ENCODE peak calls at places on chromosomes 6 and 20, in ten cellular contexts. L is mesenchymal stem cell; P is mesendoderm; H is HCT116; D is naive thymus-derived CD4-positive, alpha-beta T cell; F is PC-3; T is MM.1S; Q is heart left ventricle; K is CD8-positive, alpha-beta T cell; W is testis. M is an unnamed sample. For H3K27me3, the result is how much of the 10 kb centered on the place peaks cover.

GRCh38 chr6:31087494-31088089 is 24.8 kb downstream of the C6orf15 start:
- DNase-seq in L (peak), P (peak), H (peak), D (peak), F (peak), T (peak), Q (peak), K (peak), W (peak), M (peak)

GRCh38 chr6:163539101-163539762 is 124.7 kb downstream of the QKI start:
- DNase-seq in L (no peak), P (no peak), H (no peak), D (no peak), F (no peak), T (no peak), Q (no peak), K (no peak), W (no peak), M (no peak)

GRCh38 chr6:41694815-41695536 is 40.4 kb downstream of the TFEB start:
- DNase-seq in L (no peak), P (no peak), H (no peak), D (no peak), F (peak), T (no peak), Q (peak), K (no peak), W (no peak), M (no peak)

GRCh38 chr6:163860194-163861081 is 445.9 kb downstream of the QKI start:
- DNase-seq in L (peak), P (no peak), H (no peak), D (no peak), F (no peak), T (no peak), Q (no peak), K (no peak), W (no peak), M (peak)

GRCh38 chr6:154447929-154448328 is 62.6 kb downstream of the CNKSR3 start:
- DNase-seq in L (peak), P (no peak), H (no peak), D (no peak), F (no peak), T (no peak), Q (no peak), K (no peak), W (no peak), M (no peak)

GRCh38 chr20:3815703-3816315 is 4.5 kb upstream of the AP5S1 start:
- DNase-seq in L (no peak), P (no peak), H (no peak), D (no peak), F (no peak), T (no peak), Q (no peak), K (no peak), W (no peak), M (no peak)

GRCh38 chr6:169165031-169165430 is 88.6 kb downstream of the THBS2 start:
- DNase-seq in L (no peak), P (no peak), H (no peak), D (no peak), F (no peak), T (no peak), Q (no peak), K (no peak), W (no peak), M (no peak)

GRCh38 chr6:163335671-163336545 is 78.6 kb upstream of the QKI start:
- DNase-seq in L (no peak), P (peak), H (no peak), D (no peak), F (no peak), T (no peak), Q (peak), K (no peak), W (peak), M (no peak)

GRCh38 chr20:31603822-31604566 is 1.1 kb upstream of the ID1 start:
- DNase-seq in L (peak), P (peak), H (peak), D (peak), F (peak), T (peak), Q (peak), K (peak), W (peak), M (peak)

GRCh38 chr6:134551245-134551960 is 233.5 kb upstream of the SGK1 start:
- DNase-seq in L (peak), P (peak), H (no peak), D (no peak), F (peak), T (no peak), Q (no peak), K (no peak), W (no peak), M (no peak)

GRCh38 chr6:128532827-128533226 is 12.4 kb upstream of the PTPRK start:
- DNase-seq in L (no peak), P (no peak), H (no peak), D (no peak), F (peak), T (no peak), Q (no peak), K (no peak), W (no peak), M (no peak)

GRCh38 chr20:50215101-50215500 is 24.5 kb downstream of the CEBPB start:
- DNase-seq in L (peak), P (no peak), H (no peak), D (no peak), F (no peak), T (no peak), Q (no peak), K (no peak), W (no peak), M (no peak)

GRCh38 chr6:144756469-144756868 is 471.3 kb downstream of the UTRN start:
- DNase-seq in L (no peak), P (no peak), H (no peak), D (no peak), F (no peak), T (no peak), Q (no peak), K (no peak), W (no peak), M (no peak)

GRCh38 chr20:41169791-41170351 is 32.5 kb downstream of the PLCG1 start:
- DNase-seq in L (peak), P (no peak), H (no peak), D (no peak), F (peak), T (no peak), Q (peak), K (no peak), W (no peak), M (no peak)

GRCh38 chr20:50987493-50988210 is 29.0 kb downstream of the MOCS3 start:
- DNase-seq in L (peak), P (peak), H (peak), D (peak), F (peak), T (peak), Q (no peak), K (peak), W (peak), M (peak)

GRCh38 chr6:107061125-107062020 is 33.4 kb downstream of the MTRES1 start:
- DNase-seq in L (peak), P (peak), H (no peak), D (no peak), F (no peak), T (peak), Q (no peak), K (no peak), W (no peak), M (no peak)

GRCh38 chr20:5402903-5403531 is 86.3 kb upstream of the PROKR2 start:
- DNase-seq in L (peak), P (peak), H (no peak), D (no peak), F (peak), T (peak), Q (no peak), K (no peak), W (peak), M (peak)

GRCh38 chr6:108528878-108529277 is 31.8 kb upstream of the FOXO3 start:
- DNase-seq in L (no peak), P (no peak), H (no peak), D (no peak), F (no peak), T (no peak), Q (no peak), K (no peak), W (no peak), M (no peak)

GRCh38 chr20:57819981-57820380 is 110.2 kb upstream of the PMEPA1 start:
- DNase-seq in L (no peak), P (no peak), H (no peak), D (no peak), F (no peak), T (no peak), Q (no peak), K (no peak), W (no peak), M (no peak)

GRCh38 chr6:83824388-83824801 is 28.8 kb upstream of the RIPPLY2 start:
- DNase-seq in L (peak), P (peak), H (no peak), D (no peak), F (peak), T (no peak), Q (no peak), K (no peak), W (no peak), M (no peak)

GRCh38 chr6:6622557-6622956 is 34.0 kb downstream of the LY86 start:
- DNase-seq in L (no peak), P (no peak), H (no peak), D (no peak), F (no peak), T (no peak), Q (no peak), K (no peak), W (no peak), M (no peak)

GRCh38 chr6:134342972-134343371 is 25.1 kb upstream of the SGK1 start:
- DNase-seq in L (no peak), P (no peak), H (no peak), D (no peak), F (no peak), T (no peak), Q (peak), K (no peak), W (no peak), M (no peak)

GRCh38 chr20:51313275-51313898 is 229.1 kb downstream of the NFATC2 start:
- DNase-seq in L (no peak), P (no peak), H (no peak), D (no peak), F (peak), T (no peak), Q (no peak), K (no peak), W (no peak), M (no peak)

GRCh38 chr20:3740600-3741301 is 8.3 kb downstream of the HSPA12B start:
- DNase-seq in L (no peak), P (no peak), H (no peak), D (no peak), F (no peak), T (no peak), Q (peak), K (no peak), W (no peak), M (no peak)

GRCh38 chr20:226958-227357 is at the start of gene DEFB129:
- DNase-seq in L (no peak), P (no peak), H (no peak), D (no peak), F (no peak), T (no peak), Q (no peak), K (no peak), W (no peak), M (no peak)
- H3K27me3 ChIP-seq in L (under half), P (under half), H (under half), D (under half), F (under half), T (under half), Q (under half), K (under half), W (under half), M (under half)

DNA sequence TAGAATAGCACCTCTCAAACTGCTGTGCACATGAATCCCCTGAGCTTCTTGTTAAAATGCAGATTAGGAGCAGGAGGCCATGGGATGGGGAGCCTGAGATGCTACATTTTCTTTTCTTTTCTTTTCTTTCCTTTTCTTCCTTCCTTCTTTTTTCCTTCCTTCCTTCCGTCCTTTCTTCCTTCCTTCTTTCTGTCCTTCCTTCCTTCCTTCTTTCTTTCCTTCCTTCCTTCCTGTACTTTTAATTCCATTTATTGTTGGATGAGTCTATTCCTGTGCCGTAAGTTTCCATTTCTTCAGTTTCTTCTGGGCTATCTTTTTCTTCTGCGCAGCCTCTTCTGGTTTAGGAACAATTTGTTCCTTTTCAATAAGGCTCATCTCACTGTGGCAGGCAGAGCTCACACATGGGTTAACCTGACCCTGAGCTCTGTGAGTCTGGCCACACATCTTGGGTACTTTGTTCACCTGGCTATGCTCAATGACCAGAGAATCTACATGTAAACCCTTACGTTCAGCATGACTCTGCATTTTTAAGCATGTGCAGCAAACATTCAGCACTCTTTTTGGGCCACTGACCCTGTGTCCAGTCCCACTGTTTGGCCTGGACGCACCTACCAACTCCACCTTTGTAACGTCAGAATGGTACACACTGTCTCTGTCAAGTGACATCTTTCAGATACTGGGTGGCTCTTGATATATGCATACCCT is 114.7 kb upstream of the INSM1 start:
- DNase-seq in L (no peak), P (no peak), H (no peak), D (no peak), F (no peak), T (no peak), Q (no peak), K (no peak), W (no peak), M (no peak)
- H3K27ac ChIP-seq in L (no peak), P (no peak), H (no peak), D (no peak), F (no peak), T (no peak), Q (no peak), K (no peak), W (no peak), M (no peak)

GRCh38 chr6:27230758-27231111 is 16.8 kb upstream of the PRSS16 start:
- DNase-seq in L (no peak), P (peak), H (peak), D (no peak), F (no peak), T (no peak), Q (no peak), K (no peak), W (no peak), M (no peak)
- H3K27me3 ChIP-seq in L (under half), P (under half), H (under half), D (under half), F (under half), T (under half), Q (under half), K (under half), W (under half), M (half or more)

DNA sequence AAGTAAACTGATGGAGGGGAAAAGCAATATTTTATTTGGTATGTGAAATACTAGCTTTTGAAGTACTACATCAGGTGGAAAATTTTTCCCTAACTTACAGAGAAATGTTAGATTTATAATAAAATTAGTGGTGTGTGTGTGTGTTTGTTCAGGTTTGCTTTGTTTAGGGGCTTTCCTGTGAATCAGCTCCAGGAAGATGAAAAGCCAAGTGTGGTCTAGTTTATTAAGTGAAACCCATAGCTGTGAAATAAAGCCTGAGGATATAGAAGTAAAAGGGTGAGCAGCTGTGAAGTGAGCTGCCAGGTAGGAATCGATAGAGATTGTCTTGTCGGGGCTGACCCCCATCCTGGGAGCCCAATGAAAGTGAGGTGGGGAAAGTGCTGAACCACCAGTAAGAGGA is 347.6 kb upstream of the IMPG1 start:
- DNase-seq in L (no peak), P (no peak), H (no peak), D (no peak), F (no peak), T (peak), Q (no peak), K (no peak), W (no peak), M (no peak)
- H3K27ac ChIP-seq in L (no peak), P (no peak), H (no peak), D (no peak), F (no peak), T (no peak), Q (no peak), K (no peak), W (no peak), M (no peak)

DNA sequence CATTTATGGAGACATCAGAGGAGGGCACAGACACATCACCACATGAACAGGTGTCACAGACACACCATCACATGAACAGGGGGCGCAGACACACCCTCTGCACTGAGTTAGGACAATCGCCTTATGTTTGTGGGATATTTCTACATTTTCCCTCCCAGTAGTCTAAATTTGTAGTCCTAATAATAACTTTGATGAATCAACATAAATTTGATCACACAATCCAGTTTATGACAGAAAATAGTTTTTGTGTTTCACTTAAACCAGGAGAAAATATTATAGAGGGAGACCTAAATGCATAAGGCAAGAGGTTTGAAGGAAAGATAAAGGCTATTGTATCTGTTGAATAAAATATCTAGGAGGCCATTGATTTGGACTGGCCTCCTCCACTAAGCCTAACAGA is 195.7 kb downstream of the GPX5 start:
- DNase-seq in L (no peak), P (no peak), H (no peak), D (no peak), F (no peak), T (no peak), Q (no peak), K (no peak), W (no peak), M (no peak)
- H3K27me3 ChIP-seq in L (under half), P (under half), H (under half), D (under half), F (under half), T (under half), Q (under half), K (under half), W (under half), M (half or more)

GRCh38 chr6:10156875-10157274 is 258.0 kb downstream of the TFAP2A start:
- DNase-seq in L (no peak), P (no peak), H (no peak), D (no peak), F (no peak), T (no peak), Q (no peak), K (no peak), W (no peak), M (no peak)

GRCh38 chr6:10149603-10150002 is 265.3 kb downstream of the TFAP2A start:
- DNase-seq in L (no peak), P (no peak), H (no peak), D (no peak), F (no peak), T (no peak), Q (no peak), K (no peak), W (no peak), M (no peak)

GRCh38 chr6:10151144-10151915 is 263.5 kb downstream of the TFAP2A start:
- DNase-seq in L (no peak), P (no peak), H (no peak), D (no peak), F (peak), T (no peak), Q (no peak), K (no peak), W (no peak), M (no peak)

GRCh38 chr6:10154251-10154650 is 260.6 kb downstream of the TFAP2A start:
- DNase-seq in L (no peak), P (no peak), H (no peak), D (no peak), F (no peak), T (no peak), Q (no peak), K (no peak), W (no peak), M (no peak)
- H3K27ac ChIP-seq in L (no peak), P (no peak), H (no peak), D (no peak), F (no peak), T (no peak), Q (no peak), K (no peak), W (no peak), M (no peak)

GRCh38 chr6:394641-395289 is 3.2 kb downstream of the IRF4 start:
- DNase-seq in L (no peak), P (no peak), H (no peak), D (no peak), F (no peak), T (no peak), Q (no peak), K (no peak), W (no peak), M (no peak)

GRCh38 chr6:397056-397455 is 5.5 kb downstream of the IRF4 start:
- DNase-seq in L (no peak), P (no peak), H (no peak), D (no peak), F (no peak), T (no peak), Q (no peak), K (no peak), W (no peak), M (no peak)

GRCh38 chr6:395432-396125 is 4.0 kb downstream of the IRF4 start:
- DNase-seq in L (no peak), P (peak), H (no peak), D (no peak), F (no peak), T (no peak), Q (no peak), K (no peak), W (no peak), M (no peak)

GRCh38 chr6:397604-398003 is 6.1 kb downstream of the IRF4 start:
- DNase-seq in L (no peak), P (no peak), H (no peak), D (no peak), F (no peak), T (peak), Q (no peak), K (no peak), W (no peak), M (no peak)

DNA sequence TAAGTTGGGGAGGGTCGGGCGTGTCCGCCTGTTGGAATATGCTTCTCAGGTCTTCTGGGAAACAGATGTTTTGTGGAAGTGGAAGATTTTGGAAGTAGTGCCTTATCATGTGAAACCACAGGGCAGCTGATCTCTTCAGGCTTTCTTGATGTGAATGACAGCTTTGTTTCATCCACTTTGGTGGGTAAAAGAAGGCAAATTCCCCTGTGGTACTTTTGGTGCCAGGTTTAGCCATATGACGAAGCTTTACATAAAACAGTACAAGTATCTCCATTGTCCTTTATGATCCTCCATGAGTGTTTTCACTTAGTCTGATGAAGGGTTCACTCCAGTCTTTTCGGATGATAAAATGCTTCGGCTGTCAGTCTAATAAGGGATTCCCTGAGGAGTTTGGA is 4.6 kb downstream of the IRF4 start:
- DNase-seq in L (no peak), P (no peak), H (no peak), D (no peak), F (no peak), T (no peak), Q (no peak), K (no peak), W (no peak), M (no peak)
- H3K27me3 ChIP-seq in L (half or more), P (under half), H (under half), D (under half), F (half or more), T (under half), Q (under half), K (under half), W (under half), M (half or more)

DNA sequence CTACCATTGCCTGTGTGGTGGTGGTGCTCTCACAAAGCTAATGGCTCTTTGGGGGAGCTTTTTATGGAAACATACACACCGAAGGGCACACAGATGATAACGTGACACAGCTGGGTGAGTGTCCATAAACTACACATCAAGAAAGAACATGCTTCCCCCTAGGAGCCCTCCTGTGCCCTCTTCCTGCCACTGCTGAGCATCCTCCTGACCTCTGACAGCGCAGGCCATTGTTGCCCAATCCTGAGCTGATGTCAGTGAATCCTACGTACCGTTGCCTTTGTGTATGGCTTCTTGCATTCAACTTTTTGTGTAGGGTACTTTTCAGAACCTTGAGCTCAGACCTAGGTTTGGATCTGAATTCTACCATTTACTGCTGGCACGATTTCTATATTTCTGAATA is 65.8 kb upstream of the SLC22A1 start:
- DNase-seq in L (peak), P (no peak), H (no peak), D (no peak), F (no peak), T (no peak), Q (no peak), K (no peak), W (no peak), M (no peak)
- H3K27ac ChIP-seq in L (no peak), P (no peak), H (no peak), D (no peak), F (no peak), T (no peak), Q (no peak), K (no peak), W (no peak), M (no peak)

M was measured in WERI-Rb-1.